ENCODE peak calls at places on chromosomes 4 and X, in ten cellular contexts. V is foreskin fibroblast, K is lower leg skin, J is A549, M is Peyer's patch, B is suprapubic skin, C is mammary epithelial cell, L is astrocyte of the spinal cord, Q is fibroblast of the aortic adventitia, X is BJ. A is an unnamed sample.

GRCh38 chrX:109872021-109872730 is 130.7 kb upstream of the TMEM164 start:
- DNase-seq in V (peak; percentile 77), K (no peak), J (no peak), M (no peak), B (no peak), C (no peak), L (peak; percentile 58), Q (peak; percentile 81), X (no peak), A (no peak)

GRCh38 chr4:8710416-8710815 is 117.9 kb downstream of the CPZ start:
- DNase-seq in V (no peak), K (peak; percentile 63), J (no peak), M (no peak), B (peak; percentile 25), C (no peak), L (no peak), Q (no peak), X (no peak), A (no peak)

GRCh38 chrX:103685396-103685795 is 1.1 kb downstream of the MORF4L2 start:
- DNase-seq in V (peak; percentile 22), K (no peak), J (peak; percentile 12), M (no peak), B (no peak), C (no peak), L (peak; percentile 13), Q (peak; percentile 24), X (no peak), A (no peak)

GRCh38 chrX:133235830-133236229 is 17.7 kb upstream of the TFDP3 start:
- DNase-seq in V (no peak), K (no peak), J (no peak), M (no peak), B (no peak), C (no peak), L (no peak), Q (no peak), X (no peak), A (no peak)

GRCh38 chrX:28225508-28225907 is 244.3 kb upstream of the DCAF8L1 start:
- DNase-seq in V (no peak), K (no peak), J (no peak), M (no peak), B (no peak), C (no peak), L (no peak), Q (no peak), X (no peak), A (no peak)

GRCh38 chrX:110944793-110945466 is 149.3 kb upstream of the CHRDL1 start:
- DNase-seq in V (no peak), K (peak; percentile 85), J (no peak), M (no peak), B (peak; percentile 64), C (peak; percentile 69), L (peak; percentile 7), Q (peak; percentile 10), X (no peak), A (peak; percentile 38)

GRCh38 chr4:48290146-48290772 is 20.6 kb upstream of the TEC start:
- DNase-seq in V (peak; percentile 53), K (no peak), J (peak; percentile 39), M (peak; percentile 53), B (no peak), C (peak; percentile 6), L (no peak), Q (peak; percentile 22), X (no peak), A (peak; percentile 56)

GRCh38 chr4:27276322-27277073 is 415.9 kb downstream of the STIM2 start:
- DNase-seq in V (peak; percentile 31), K (no peak), J (no peak), M (no peak), B (no peak), C (no peak), L (no peak), Q (no peak), X (no peak), A (no peak)

GRCh38 chr4:1167244-1167949 is 5.0 kb downstream of the SPON2 start:
- DNase-seq in V (peak; percentile 91), K (peak; percentile 95), J (peak; percentile 35), M (peak; percentile 96), B (peak; percentile 88), C (peak; percentile 31), L (peak; percentile 81), Q (peak; percentile 69), X (no peak), A (peak; percentile 83)

GRCh38 chr4:168076989-168077725 is 15.2 kb upstream of the ANXA10 start:
- DNase-seq in V (peak; percentile 84), K (no peak), J (peak; percentile 63), M (peak; percentile 62), B (no peak), C (peak; percentile 59), L (peak; percentile 76), Q (peak; percentile 93), X (peak; percentile 11), A (peak; percentile 80)

GRCh38 chrX:100208076-100208475 is 202.0 kb downstream of the PCDH19 start:
- DNase-seq in V (no peak), K (no peak), J (no peak), M (no peak), B (no peak), C (peak; percentile 57), L (no peak), Q (no peak), X (no peak), A (peak; percentile 64)

GRCh38 chrX:72308566-72309296 is 3.0 kb upstream of the CITED1 start:
- DNase-seq in V (peak; percentile 75), K (no peak), J (peak; percentile 58), M (peak; percentile 76), B (no peak), C (peak; percentile 57), L (peak; percentile 67), Q (peak; percentile 60), X (no peak), A (peak; percentile 72)

GRCh38 chr4:173171098-173171497 is 2.5 kb downstream of the GALNT7 start:
- DNase-seq in V (peak; percentile 59), K (no peak), J (peak; percentile 38), M (no peak), B (no peak), C (peak; percentile 42), L (peak; percentile 44), Q (peak; percentile 51), X (no peak), A (peak; percentile 62)
- H3K4me3 ChIP-seq in V (no peak overlapping the region), K (no peak overlapping the region), J (no peak overlapping the region), M (no peak overlapping the region), B (no peak overlapping the region), C (no peak overlapping the region), L (no peak overlapping the region), Q (no peak overlapping the region), X (no peak overlapping the region), A (no peak overlapping the region)

GRCh38 chr4:116664198-116664597 is 421.2 kb downstream of the TRAM1L1 start:
- DNase-seq in V (no peak), K (no peak), J (no peak), M (no peak), B (no peak), C (no peak), L (no peak), Q (no peak), X (no peak), A (no peak)

DNA sequence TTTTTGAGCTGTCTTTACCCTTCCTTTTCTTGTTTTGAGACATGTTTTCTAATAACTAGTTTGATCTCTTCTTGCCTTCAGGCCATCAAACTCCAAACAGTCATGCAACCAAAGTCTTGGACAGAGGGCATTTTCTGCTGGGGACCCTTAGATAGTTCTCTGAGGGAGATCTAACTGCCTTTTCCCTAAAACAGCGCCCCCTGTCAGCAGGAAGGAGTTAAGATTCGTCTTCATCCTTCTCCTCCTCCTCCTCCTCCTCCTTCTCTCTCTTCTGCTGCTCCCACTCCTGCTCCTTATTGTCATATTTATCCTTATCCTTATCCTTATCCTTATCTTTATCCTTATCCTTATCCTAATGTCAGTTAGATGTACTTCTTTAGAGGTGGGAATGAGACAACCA is 417.2 kb downstream of the TRAM1L1 start:
- DNase-seq in V (no peak), K (no peak), J (no peak), M (no peak), B (no peak), C (no peak), L (no peak), Q (no peak), X (no peak), A (no peak)
- TF ChIP-seq CTCF in V (no peak), K (no peak), J (no peak), M (no peak), B (no peak), C (peak; percentile 39), L (no peak), Q (no peak), X (no peak), A (no peak)

DNA sequence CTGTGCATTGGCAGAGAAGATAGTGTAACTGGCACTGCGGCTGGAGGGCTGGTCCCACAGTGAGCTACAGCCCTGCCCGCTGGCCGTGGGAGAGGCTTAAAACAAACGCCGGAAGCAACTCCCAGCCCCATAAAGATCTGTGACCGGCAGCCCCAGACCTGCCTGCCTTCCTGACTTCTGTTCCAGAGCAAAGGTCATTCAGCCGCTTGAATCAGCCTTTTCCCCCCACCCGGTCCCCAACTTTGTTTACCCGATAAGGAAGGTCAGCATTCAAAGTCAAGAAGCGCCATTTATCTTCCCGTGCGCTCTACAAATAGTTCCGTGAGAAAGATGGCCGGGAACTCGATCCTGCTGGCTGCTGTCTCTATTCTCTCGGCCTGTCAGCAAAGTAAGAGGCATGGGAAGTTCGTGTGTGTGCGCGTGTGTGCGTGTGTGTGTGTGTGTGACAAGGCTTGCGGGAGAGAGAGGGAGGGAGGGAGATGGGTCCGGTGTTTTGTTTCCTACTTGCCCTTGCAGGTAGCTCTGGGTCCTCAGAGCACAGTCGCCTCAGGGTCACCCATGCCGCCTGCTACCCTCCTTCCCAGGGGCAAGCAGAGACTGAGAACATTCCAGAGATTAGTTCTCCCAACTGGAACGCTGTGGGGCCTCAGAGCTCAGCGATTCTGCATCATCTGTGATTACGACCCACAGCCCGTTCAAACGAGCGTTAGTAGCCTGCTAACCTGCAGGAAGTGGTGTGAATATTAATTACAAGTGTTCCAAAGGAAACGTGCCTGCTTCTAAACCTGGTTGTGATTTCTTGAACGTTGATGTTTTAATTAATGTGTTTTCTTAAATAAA is at the start of gene MGST2:
- DNase-seq in V (peak; percentile 69), K (peak; percentile 93), J (peak; percentile 66), M (peak; percentile 93), B (peak; percentile 84), C (peak; percentile 61), L (peak; percentile 63), Q (peak; percentile 78), X (no peak), A (peak; percentile 70)
- H3K4me3 ChIP-seq in V (peak within 1 kb of the TSS; percentile 52), K (peak within 1 kb of the TSS; percentile 54), J (peak within 1 kb of the TSS; percentile 57), M (peak within 1 kb of the TSS; percentile 46), B (peak within 1 kb of the TSS; percentile 65), C (peak within 1 kb of the TSS; percentile 66), L (peak within 1 kb of the TSS; percentile 57), Q (peak within 1 kb of the TSS; percentile 67), X (peak within 1 kb of the TSS; percentile 44), A (peak within 1 kb of the TSS; percentile 52)

GRCh38 chr4:121950212-121950679 is 1.6 kb downstream of the TRPC3 start:
- DNase-seq in V (peak; percentile 90), K (peak; percentile 90), J (peak; percentile 55), M (peak; percentile 90), B (peak; percentile 70), C (peak; percentile 16), L (peak; percentile 70), Q (peak; percentile 54), X (peak; percentile 19), A (peak; percentile 33)
- TF ChIP-seq CTCF in V (peak; percentile 83), K (no peak), J (peak; percentile 62), M (peak; percentile 82), B (peak; percentile 63), C (peak; percentile 55), L (peak; percentile 80), Q (peak; percentile 69), X (peak; percentile 91), A (peak; percentile 27)

DNA sequence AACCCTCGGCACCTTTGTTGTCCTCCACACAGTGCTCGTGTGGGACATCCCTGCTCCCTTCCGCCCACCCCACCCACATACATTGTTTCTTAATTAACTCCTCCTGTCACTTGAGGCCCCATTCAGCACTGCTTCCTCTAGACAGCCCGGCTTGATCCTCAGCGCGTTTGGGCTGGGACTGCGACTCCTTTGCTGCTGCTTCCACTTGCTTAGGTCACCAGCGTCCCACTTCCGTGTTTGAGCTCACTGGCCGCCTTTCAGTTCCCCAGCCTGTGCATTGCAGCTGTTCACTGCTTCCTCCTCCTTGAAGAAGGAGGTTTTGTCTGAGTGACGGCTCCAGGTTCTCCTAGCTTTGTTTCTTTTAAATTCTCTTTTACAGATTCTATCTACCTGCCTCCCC is 16.1 kb downstream of the RNF4 start:
- DNase-seq in V (peak; percentile 84), K (peak; percentile 93), J (no peak), M (peak; percentile 94), B (peak; percentile 75), C (no peak), L (no peak), Q (peak; percentile 34), X (no peak), A (peak; percentile 36)
- H3K4me3 ChIP-seq in V (no peak overlapping the region), K (no peak overlapping the region), J (no peak overlapping the region), M (no peak overlapping the region), B (no peak overlapping the region), C (no peak overlapping the region), L (no peak overlapping the region), Q (no peak overlapping the region), X (no peak overlapping the region), A (no peak overlapping the region)

A was measured in epithelial cell of esophagus.